ENCODE peak calls at places on chromosomes 6 and 20, in eight cellular contexts. One of them, this sample, is unnamed.

GRCh38 chr20:47253860-47254259 is 102.6 kb downstream of the ZMYND8 start:
- DNase-seq in H54: no peak
- DNase-seq in IMR-90: peak; percentile 19
- DNase-seq in thyroid gland: no peak
- DNase-seq in uterus: no peak
- DNase-seq in HepG2: no peak
- DNase-seq in A549: no peak
- DNase-seq in ovary: no peak
- DNase-seq in this sample: no peak

GRCh38 chr6:121731381-121731780 is 295.9 kb downstream of the GJA1 start:
- DNase-seq in H54: no peak
- DNase-seq in HepG2: no peak
- DNase-seq in thyroid gland: no peak
- DNase-seq in uterus: no peak
- DNase-seq in A549: no peak
- DNase-seq in ovary: no peak
- DNase-seq in IMR-90: no peak
- DNase-seq in this sample: no peak

GRCh38 chr6:40983752-40984151 is 55.3 kb downstream of the UNC5CL start:
- DNase-seq in IMR-90: no peak
- DNase-seq in HepG2: no peak
- DNase-seq in uterus: no peak
- DNase-seq in ovary: no peak
- DNase-seq in thyroid gland: no peak
- DNase-seq in H54: no peak
- DNase-seq in A549: no peak
- DNase-seq in this sample: no peak

GRCh38 chr6:17602888-17603287 is 2.8 kb downstream of the FAM8A1 start:
- DNase-seq in uterus: no peak
- DNase-seq in thyroid gland: no peak
- DNase-seq in IMR-90: no peak
- DNase-seq in ovary: no peak
- DNase-seq in H54: no peak
- DNase-seq in HepG2: peak; percentile 87
- DNase-seq in A549: no peak
- DNase-seq in this sample: no peak

GRCh38 chr6:138226011-138226410 is 7.7 kb upstream of the PBOV1 start:
- DNase-seq in HepG2: no peak
- DNase-seq in thyroid gland: no peak
- DNase-seq in A549: no peak
- DNase-seq in IMR-90: no peak
- DNase-seq in H54: no peak
- DNase-seq in uterus: no peak
- DNase-seq in ovary: no peak
- DNase-seq in this sample: no peak

GRCh38 chr6:108260126-108260808 is 573 bp downstream of the SNX3 start:
- DNase-seq in HepG2: no peak
- DNase-seq in uterus: no peak
- DNase-seq in ovary: no peak
- DNase-seq in H54: no peak
- DNase-seq in thyroid gland: peak; percentile 54
- DNase-seq in IMR-90: peak; percentile 45
- DNase-seq in A549: peak; percentile 27
- DNase-seq in this sample: peak; percentile 54

GRCh38 chr6:19999319-20000191 is 162.4 kb downstream of the ID4 start:
- DNase-seq in uterus: no peak
- DNase-seq in IMR-90: peak; percentile 5
- DNase-seq in HepG2: no peak
- DNase-seq in thyroid gland: no peak
- DNase-seq in H54: peak; percentile 31
- DNase-seq in ovary: no peak
- DNase-seq in A549: no peak
- DNase-seq in this sample: no peak

GRCh38 chr6:40197371-40197770 is 263.1 kb upstream of the MOCS1 start:
- DNase-seq in H54: no peak
- DNase-seq in thyroid gland: no peak
- DNase-seq in ovary: no peak
- DNase-seq in A549: no peak
- DNase-seq in HepG2: no peak
- DNase-seq in IMR-90: no peak
- DNase-seq in uterus: no peak
- DNase-seq in this sample: no peak

GRCh38 chr6:157693867-157694266 is 129.2 kb upstream of the SNX9 start:
- DNase-seq in H54: no peak
- DNase-seq in thyroid gland: peak; percentile 16
- DNase-seq in HepG2: no peak
- DNase-seq in ovary: no peak
- DNase-seq in A549: no peak
- DNase-seq in uterus: no peak
- DNase-seq in IMR-90: no peak
- DNase-seq in this sample: no peak

GRCh38 chr6:163867518-163868292 is 453.2 kb downstream of the QKI start:
- DNase-seq in A549: no peak
- DNase-seq in IMR-90: no peak
- DNase-seq in H54: no peak
- DNase-seq in HepG2: no peak
- DNase-seq in thyroid gland: no peak
- DNase-seq in ovary: no peak
- DNase-seq in uterus: no peak
- DNase-seq in this sample: no peak

GRCh38 chr20:48919882-48920526 is 1.5 kb upstream of the ARFGEF2 start:
- DNase-seq in A549: no peak
- DNase-seq in uterus: no peak
- DNase-seq in thyroid gland: no peak
- DNase-seq in H54: no peak
- DNase-seq in HepG2: peak; percentile 98
- DNase-seq in ovary: no peak
- DNase-seq in IMR-90: no peak
- DNase-seq in this sample: no peak

GRCh38 chr6:21227486-21227885 is 366.1 kb upstream of the SOX4 start:
- DNase-seq in ovary: no peak
- DNase-seq in IMR-90: peak; percentile 54
- DNase-seq in thyroid gland: no peak
- DNase-seq in HepG2: no peak
- DNase-seq in H54: peak; percentile 27
- DNase-seq in uterus: no peak
- DNase-seq in A549: no peak
- DNase-seq in this sample: no peak

GRCh38 chr6:148055410-148055809 is 287.2 kb upstream of the SASH1 start:
- DNase-seq in A549: no peak
- DNase-seq in ovary: no peak
- DNase-seq in IMR-90: no peak
- DNase-seq in uterus: no peak
- DNase-seq in thyroid gland: no peak
- DNase-seq in HepG2: no peak
- DNase-seq in H54: no peak
- DNase-seq in this sample: no peak

GRCh38 chr6:53326372-53327016 is 22.3 kb downstream of the ELOVL5 start:
- DNase-seq in uterus: peak; percentile 59
- DNase-seq in IMR-90: peak; percentile 98
- DNase-seq in H54: peak; percentile 75
- DNase-seq in HepG2: no peak
- DNase-seq in thyroid gland: peak; percentile 21
- DNase-seq in ovary: peak; percentile 60
- DNase-seq in A549: peak; percentile 52
- DNase-seq in this sample: no peak

GRCh38 chr6:98834060-98835031 is at the start of gene POU3F2:
- DNase-seq in thyroid gland: peak; percentile 83
- DNase-seq in IMR-90: peak; percentile 77
- DNase-seq in H54: peak; percentile 84
- DNase-seq in ovary: peak; percentile 88
- DNase-seq in A549: peak; percentile 64
- DNase-seq in HepG2: peak; percentile 57
- DNase-seq in uterus: peak; percentile 78
- DNase-seq in this sample: peak; percentile 66

GRCh38 chr20:42941629-42942028 is 248.1 kb downstream of the PTPRT start:
- DNase-seq in IMR-90: no peak
- DNase-seq in uterus: no peak
- DNase-seq in A549: no peak
- DNase-seq in ovary: no peak
- DNase-seq in HepG2: no peak
- DNase-seq in thyroid gland: no peak
- DNase-seq in H54: no peak
- DNase-seq in this sample: no peak

DNA sequence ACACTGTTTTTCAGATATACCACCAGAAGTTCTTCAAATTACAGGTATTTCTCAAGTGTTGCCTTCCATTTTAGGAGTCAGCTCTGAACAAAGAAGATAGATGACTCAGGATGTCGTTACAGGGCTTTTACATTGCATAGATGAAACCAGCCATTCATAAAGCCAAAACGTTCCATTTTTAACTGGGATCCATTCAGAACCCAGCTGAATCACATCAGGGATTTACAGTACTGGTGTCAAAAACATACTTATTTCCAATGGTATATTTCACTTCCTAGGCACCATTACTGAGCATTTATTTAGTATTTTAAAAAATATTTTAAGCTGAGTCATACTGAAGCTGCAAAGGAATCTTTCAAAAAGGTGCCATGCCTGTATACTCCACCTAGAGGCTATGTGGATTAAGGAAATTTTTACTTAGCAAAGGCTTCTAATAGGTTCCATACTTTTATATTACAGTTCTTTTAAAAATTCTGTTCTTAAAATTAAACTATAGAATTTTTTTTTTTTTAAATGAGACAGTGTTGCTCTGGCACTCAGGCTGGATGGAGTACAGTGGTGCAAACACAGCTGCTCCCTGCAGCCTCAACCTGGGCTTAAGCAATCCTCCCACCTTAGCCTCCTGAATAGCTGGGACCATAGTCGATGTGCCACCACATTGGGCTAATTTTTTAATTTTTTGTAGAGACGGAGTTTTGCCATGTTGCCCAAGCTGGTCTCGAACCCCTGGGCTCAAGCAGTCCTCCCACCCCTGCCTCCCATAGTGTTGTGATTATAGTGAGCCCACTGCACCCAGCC is 2.6 kb downstream of the ASF1A start:
- DNase-seq in H54: peak; percentile 6
- DNase-seq in HepG2: peak; percentile 78
- DNase-seq in uterus: no peak
- DNase-seq in ovary: no peak
- DNase-seq in thyroid gland: no peak
- DNase-seq in A549: peak; percentile 18
- DNase-seq in IMR-90: peak; percentile 69
- DNase-seq in this sample: no peak
- TF ChIP-seq POLR2A in H54: no peak
- TF ChIP-seq POLR2A in HepG2: no peak
- TF ChIP-seq POLR2A in uterus: no peak
- TF ChIP-seq POLR2A in ovary: no peak
- TF ChIP-seq POLR2A in thyroid gland: no peak
- TF ChIP-seq POLR2A in A549: no peak
- TF ChIP-seq POLR2A in IMR-90: no peak
- TF ChIP-seq POLR2A in this sample: no peak

DNA sequence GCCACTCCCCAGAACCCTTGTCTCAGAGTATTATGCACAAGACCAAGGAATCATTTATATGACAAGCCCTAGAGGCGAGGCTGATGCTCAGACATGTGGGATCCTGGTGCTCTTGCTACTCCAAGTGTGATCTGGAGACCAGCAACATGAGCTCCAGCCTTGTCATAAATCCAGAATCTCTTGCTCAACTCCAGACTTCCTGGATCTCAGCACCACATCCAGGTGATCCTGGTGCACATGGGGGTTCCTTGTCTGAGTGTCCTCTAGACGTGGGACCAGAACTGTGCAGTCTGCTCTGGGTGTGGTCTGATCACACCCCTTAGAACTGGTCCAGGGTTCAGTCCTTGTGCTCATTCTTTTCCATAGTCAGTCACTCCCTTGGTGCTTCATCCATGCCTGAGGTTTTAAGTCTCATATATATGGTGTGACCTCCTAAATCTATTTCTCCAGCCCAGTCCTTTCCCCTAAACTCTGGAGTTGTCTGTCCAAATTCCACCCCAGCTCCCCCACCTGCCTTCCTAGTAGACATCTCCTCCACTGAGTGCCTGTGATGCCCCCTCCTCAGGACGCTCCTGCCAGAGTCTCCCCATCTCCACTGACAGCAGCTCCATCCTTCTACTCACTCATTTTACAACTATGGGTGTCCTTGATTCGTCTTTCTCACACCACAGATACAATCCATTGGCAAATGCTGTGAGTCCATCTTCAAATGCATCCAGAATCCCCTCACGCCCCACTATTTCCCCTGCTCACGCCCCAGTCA is 5.1 kb downstream of the HLA-B start:
- DNase-seq in uterus: no peak
- DNase-seq in ovary: no peak
- DNase-seq in thyroid gland: no peak
- DNase-seq in IMR-90: no peak
- DNase-seq in A549: no peak
- DNase-seq in HepG2: no peak
- DNase-seq in H54: no peak
- DNase-seq in this sample: no peak
- TF ChIP-seq POLR2A in uterus: no peak
- TF ChIP-seq POLR2A in ovary: no peak
- TF ChIP-seq POLR2A in thyroid gland: no peak
- TF ChIP-seq POLR2A in IMR-90: no peak
- TF ChIP-seq POLR2A in A549: no peak
- TF ChIP-seq POLR2A in HepG2: no peak
- TF ChIP-seq POLR2A in H54: no peak
- TF ChIP-seq POLR2A in this sample: no peak

GRCh38 chr20:62146019-62146755 is 2.6 kb downstream of the SS18L1 start:
- DNase-seq in uterus: no peak
- DNase-seq in ovary: no peak
- DNase-seq in thyroid gland: no peak
- DNase-seq in IMR-90: no peak
- DNase-seq in A549: no peak
- DNase-seq in HepG2: peak; percentile 85
- DNase-seq in H54: no peak
- DNase-seq in this sample: no peak

GRCh38 chr20:62142252-62143117 is 709 bp downstream of the PSMA7 start:
- DNase-seq in IMR-90: no peak
- DNase-seq in A549: no peak
- DNase-seq in thyroid gland: peak; percentile 14
- DNase-seq in H54: no peak
- DNase-seq in ovary: peak; percentile 55
- DNase-seq in HepG2: no peak
- DNase-seq in uterus: no peak
- DNase-seq in this sample: peak; percentile 59

GRCh38 chr20:62145688-62146018 is 2.1 kb downstream of the SS18L1 start:
- DNase-seq in A549: no peak
- DNase-seq in uterus: no peak
- DNase-seq in HepG2: no peak
- DNase-seq in thyroid gland: no peak
- DNase-seq in H54: no peak
- DNase-seq in ovary: no peak
- DNase-seq in IMR-90: no peak
- DNase-seq in this sample: no peak

GRCh38 chr20:62143118-62143975 is at the start of the genes PSMA7 and SS18L1:
- DNase-seq in A549: peak; percentile 75
- DNase-seq in HepG2: peak; percentile 84
- DNase-seq in thyroid gland: peak; percentile 87
- DNase-seq in IMR-90: peak; percentile 80
- DNase-seq in uterus: peak; percentile 78
- DNase-seq in ovary: peak; percentile 90
- DNase-seq in H54: peak; percentile 86
- DNase-seq in this sample: peak; percentile 93

GRCh38 chr20:62143976-62144825 is 632 bp downstream of the SS18L1 start:
- DNase-seq in H54: no peak
- DNase-seq in thyroid gland: peak; percentile 57
- DNase-seq in uterus: peak; percentile 40
- DNase-seq in A549: peak; percentile 68
- DNase-seq in IMR-90: peak; percentile 60
- DNase-seq in HepG2: peak; percentile 42
- DNase-seq in ovary: peak; percentile 73
- DNase-seq in this sample: peak; percentile 32
- TF ChIP-seq POLR2A in H54: peak; percentile 51
- TF ChIP-seq POLR2A in thyroid gland: peak; percentile 25
- TF ChIP-seq POLR2A in uterus: no peak
- TF ChIP-seq POLR2A in A549: no peak
- TF ChIP-seq POLR2A in IMR-90: no peak
- TF ChIP-seq POLR2A in HepG2: no peak
- TF ChIP-seq POLR2A in ovary: no peak
- TF ChIP-seq POLR2A in this sample: no peak

GRCh38 chr6:29752451-29753308 is 29.4 kb downstream of the HLA-F start:
- DNase-seq in uterus: peak; percentile 91
- DNase-seq in H54: peak; percentile 76
- DNase-seq in ovary: peak; percentile 91
- DNase-seq in HepG2: peak; percentile 80
- DNase-seq in thyroid gland: peak; percentile 85
- DNase-seq in IMR-90: peak; percentile 84
- DNase-seq in A549: peak; percentile 84
- DNase-seq in this sample: peak; percentile 90
- TF ChIP-seq POLR2A in uterus: peak; percentile 64
- TF ChIP-seq POLR2A in H54: peak; percentile 39
- TF ChIP-seq POLR2A in ovary: peak; percentile 38
- TF ChIP-seq POLR2A in HepG2: no peak
- TF ChIP-seq POLR2A in thyroid gland: peak; percentile 56
- TF ChIP-seq POLR2A in IMR-90: peak; percentile 26
- TF ChIP-seq POLR2A in A549: peak; percentile 36
- TF ChIP-seq POLR2A in this sample: no peak

This sample was measured in Peyer's patch.